ENCODE peak calls at places on chromosomes 13 and 19, in seven cellular contexts. P, F, Z, S, Y, T and L are unnamed samples.

GRCh38 chr13:66224644-66225043 is 1005.5 kb downstream of the PCDH9 start:
- DNase-seq in P (no peak), F (no peak), Z (no peak), S (no peak), Y (no peak), T (no peak), L (no peak)

GRCh38 chr19:13734751-13735150 is 29.6 kb upstream of the MRI1 start:
- DNase-seq in P (no peak), F (no peak), Z (no peak), S (no peak), Y (no peak), T (no peak), L (no peak)

GRCh38 chr13:90623318-90624011 is 724.0 kb upstream of the MIR17HG start:
- DNase-seq in P (no peak), F (no peak), Z (no peak), S (no peak), Y (no peak), T (no peak), L (no peak)

GRCh38 chr13:42071667-42072419 is 23.4 kb downstream of the DGKH start:
- DNase-seq in P (peak), F (no peak), Z (no peak), S (no peak), Y (no peak), T (no peak), L (no peak)

GRCh38 chr13:53276265-53276664 is 247.7 kb downstream of the OLFM4 start:
- DNase-seq in P (no peak), F (no peak), Z (no peak), S (no peak), Y (no peak), T (no peak), L (no peak)

GRCh38 chr19:48477067-48477685 is 8.0 kb downstream of the CYTH2 start:
- DNase-seq in P (no peak), F (no peak), Z (no peak), S (no peak), Y (no peak), T (no peak), L (no peak)

GRCh38 chr13:48393698-48394085 is 19.2 kb downstream of the LPAR6 start:
- DNase-seq in P (no peak), F (no peak), Z (no peak), S (no peak), Y (no peak), T (no peak), L (no peak)

GRCh38 chr13:37944476-37945442 is 75.2 kb upstream of the TRPC4 start:
- DNase-seq in P (no peak), F (no peak), Z (no peak), S (no peak), Y (no peak), T (no peak), L (no peak)

GRCh38 chr13:41061075-41061913 is at the start of gene WBP4:
- DNase-seq in P (peak), F (peak), Z (peak), S (peak), Y (peak), T (peak), L (peak)

GRCh38 chr19:54262066-54262465 is 5.0 kb upstream of the LILRB5 start:
- DNase-seq in P (no peak), F (no peak), Z (no peak), S (peak), Y (no peak), T (no peak), L (no peak)

GRCh38 chr13:27481766-27482165 is 31.4 kb upstream of the MTIF3 start:
- DNase-seq in P (peak), F (no peak), Z (peak), S (peak), Y (no peak), T (no peak), L (no peak)

GRCh38 chr19:40542197-40542859 is 34.3 kb upstream of the SHKBP1 start:
- DNase-seq in P (no peak), F (no peak), Z (no peak), S (peak), Y (no peak), T (no peak), L (no peak)

GRCh38 chr19:4852484-4852883 is 15.0 kb downstream of the PLIN3 start:
- DNase-seq in P (no peak), F (no peak), Z (no peak), S (no peak), Y (no peak), T (no peak), L (no peak)

GRCh38 chr13:19794552-19795143 is 11.9 kb upstream of the PSPC1 start:
- DNase-seq in P (no peak), F (no peak), Z (peak), S (no peak), Y (no peak), T (no peak), L (no peak)

GRCh38 chr19:37466277-37466797 is 907 bp downstream of the ZNF569 start:
- DNase-seq in P (no peak), F (no peak), Z (peak), S (no peak), Y (peak), T (no peak), L (no peak)

GRCh38 chr19:13015361-13016231 is 20.3 kb downstream of the NFIX start:
- DNase-seq in P (no peak), F (peak), Z (peak), S (no peak), Y (no peak), T (no peak), L (no peak)

GRCh38 chr19:12194827-12195500 is 32.1 kb downstream of the ZNF136 start:
- DNase-seq in P (peak), F (no peak), Z (peak), S (peak), Y (no peak), T (peak), L (peak)

GRCh38 chr13:48500652-48501197 is 32.2 kb downstream of the RCBTB2 start:
- DNase-seq in P (peak), F (peak), Z (no peak), S (no peak), Y (no peak), T (no peak), L (peak)

GRCh38 chr13:46831588-46832194 is 34.7 kb upstream of the ESD start:
- DNase-seq in P (peak), F (peak), Z (peak), S (no peak), Y (no peak), T (no peak), L (no peak)

GRCh38 chr19:2332341-2333026 is 4.0 kb downstream of the SPPL2B start:
- DNase-seq in P (no peak), F (peak), Z (no peak), S (no peak), Y (peak), T (no peak), L (peak)

DNA sequence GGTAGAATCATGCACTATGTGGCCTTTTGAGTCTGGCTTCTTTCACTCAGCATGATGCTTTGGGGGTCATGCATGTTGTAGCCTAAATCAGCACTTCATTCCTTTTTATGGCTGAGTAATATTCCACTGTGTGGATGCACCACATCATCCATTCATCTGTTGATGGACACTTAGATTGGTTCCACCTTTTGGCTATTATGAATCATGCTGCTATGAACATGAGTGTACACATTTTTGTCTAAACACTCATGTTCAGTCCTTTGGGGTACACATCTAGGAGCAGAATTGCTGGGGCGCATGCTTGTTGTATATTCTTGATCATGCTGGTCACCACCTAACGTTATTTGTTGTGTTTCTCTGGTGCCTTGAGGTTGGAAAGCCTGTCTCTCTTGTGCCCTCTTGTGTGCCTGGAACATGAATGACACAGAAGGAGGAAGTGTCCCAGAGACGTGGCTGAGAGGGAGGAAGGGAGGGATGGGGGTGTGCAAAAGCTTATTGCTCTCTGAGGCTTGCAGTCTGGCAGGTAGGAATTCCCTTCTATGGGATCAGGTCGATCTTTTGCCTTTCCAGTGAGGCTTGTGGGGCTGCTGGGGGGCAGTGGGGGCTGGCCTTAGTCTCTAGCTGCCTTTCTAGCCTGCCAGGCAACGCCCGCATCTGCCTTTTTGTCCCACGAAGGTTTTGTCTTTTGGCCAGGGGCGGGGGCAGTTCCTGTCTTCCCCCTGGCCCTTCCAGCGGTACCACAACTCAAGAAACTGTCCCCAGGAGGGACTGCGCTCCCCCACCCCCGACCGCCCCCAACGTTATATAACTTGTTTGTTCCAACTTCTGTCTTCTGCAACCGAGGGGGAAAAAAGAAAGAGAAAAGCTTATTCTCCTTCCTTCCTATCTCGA is 7.6 kb downstream of the KLHL26 start:
- DNase-seq in P (no peak), F (no peak), Z (no peak), S (no peak), Y (no peak), T (no peak), L (no peak)
- TF ChIP-seq CTCF in P (no peak), F (peak), Z (no peak), S (no peak), Y (peak), T (peak), L (no peak)

GRCh38 chr19:51294211-51294976 is 17.1 kb upstream of the IGLON5 start:
- DNase-seq in P (no peak), F (no peak), Z (no peak), S (no peak), Y (no peak), T (no peak), L (no peak)
- TF ChIP-seq CTCF in P (no peak), F (no peak), Z (no peak), S (no peak), Y (no peak), T (no peak), L (no peak)

DNA sequence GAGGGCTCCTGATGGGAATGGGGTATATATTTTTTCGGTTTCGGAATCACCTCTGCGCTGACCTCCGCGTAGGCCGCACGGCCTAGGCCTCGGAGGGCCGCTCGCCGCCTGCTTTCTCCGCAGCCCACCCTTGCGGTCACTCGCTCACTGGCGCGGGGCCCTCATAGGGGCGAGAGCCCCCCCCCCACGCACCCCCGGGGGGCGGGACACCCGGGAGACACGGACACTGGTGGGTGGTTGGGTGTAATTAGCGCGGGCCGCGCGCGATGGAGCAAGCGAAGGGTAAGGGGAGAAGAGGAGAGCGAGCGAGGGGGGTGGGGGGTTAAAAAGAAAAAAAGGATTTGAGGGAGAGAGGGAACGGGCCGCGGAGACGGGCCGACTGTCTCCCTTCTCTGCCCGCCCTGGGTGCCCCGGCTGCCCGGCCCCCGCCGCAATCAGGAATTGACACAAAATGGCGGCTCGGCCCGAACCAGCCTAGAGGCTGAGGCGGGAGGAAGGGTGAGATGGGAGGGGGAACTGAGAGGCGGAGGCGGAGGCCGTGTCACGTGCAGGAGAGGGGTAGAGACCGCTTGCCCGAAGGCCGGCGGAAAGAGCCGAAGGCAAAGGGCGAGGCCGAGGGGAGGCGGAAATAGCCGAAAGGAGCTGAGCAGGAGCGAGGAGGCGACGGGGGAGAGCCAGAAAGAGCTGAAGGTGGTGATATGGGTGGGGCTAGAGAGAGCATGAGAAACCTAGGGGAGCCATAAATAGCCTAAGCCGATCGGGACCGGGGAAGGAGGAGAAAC is 721 bp downstream of the ZC3H4 start:
- DNase-seq in P (peak), F (peak), Z (peak), S (peak), Y (peak), T (peak), L (peak)
- TF ChIP-seq CTCF in P (no peak), F (no peak), Z (no peak), S (no peak), Y (no peak), T (no peak), L (no peak)

DNA sequence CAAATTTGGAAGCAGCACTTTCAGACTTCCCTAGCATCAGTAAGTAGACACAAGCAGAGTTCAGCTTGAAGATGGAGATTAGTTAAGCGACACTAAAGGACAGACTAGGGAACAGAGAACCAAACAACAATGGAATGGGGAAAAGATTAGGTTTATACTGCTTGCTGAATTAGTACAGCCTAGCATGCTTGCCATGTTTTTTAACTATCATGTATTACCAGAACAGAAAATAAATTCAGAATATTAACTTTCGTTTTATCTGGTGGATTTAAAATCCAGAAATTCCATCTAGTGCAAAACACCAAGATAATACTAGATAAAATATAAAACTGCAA is 451.5 kb upstream of the SLC10A2 start:
- DNase-seq in P (no peak), F (no peak), Z (no peak), S (no peak), Y (no peak), T (no peak), L (no peak)
- TF ChIP-seq CTCF in P (no peak), F (no peak), Z (no peak), S (no peak), Y (no peak), T (no peak), L (no peak)

DNA sequence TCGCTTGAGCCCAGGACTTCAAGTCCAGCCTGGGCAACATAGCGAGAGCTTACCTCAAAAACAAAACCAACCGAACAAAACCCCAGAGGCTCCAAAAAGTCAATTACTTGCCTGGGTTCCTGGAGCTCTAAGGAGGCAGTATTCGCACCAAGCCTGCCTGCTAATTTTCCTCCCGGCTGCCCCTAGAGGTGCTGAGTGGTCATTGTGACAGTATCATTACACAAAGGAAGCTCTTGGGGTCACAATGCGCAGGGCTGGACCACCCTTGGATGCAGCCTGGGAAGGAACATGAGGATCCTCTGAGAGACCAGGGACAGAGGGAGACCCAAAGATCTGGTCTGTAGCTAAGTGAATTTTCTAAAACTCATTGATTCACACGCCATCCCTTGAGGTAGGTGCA is 8.5 kb upstream of the PEX11G start:
- DNase-seq in P (no peak), F (no peak), Z (peak), S (no peak), Y (no peak), T (no peak), L (peak)
- TF ChIP-seq CTCF in P (peak), F (peak), Z (peak), S (no peak), Y (peak), T (no peak), L (peak)

DNA sequence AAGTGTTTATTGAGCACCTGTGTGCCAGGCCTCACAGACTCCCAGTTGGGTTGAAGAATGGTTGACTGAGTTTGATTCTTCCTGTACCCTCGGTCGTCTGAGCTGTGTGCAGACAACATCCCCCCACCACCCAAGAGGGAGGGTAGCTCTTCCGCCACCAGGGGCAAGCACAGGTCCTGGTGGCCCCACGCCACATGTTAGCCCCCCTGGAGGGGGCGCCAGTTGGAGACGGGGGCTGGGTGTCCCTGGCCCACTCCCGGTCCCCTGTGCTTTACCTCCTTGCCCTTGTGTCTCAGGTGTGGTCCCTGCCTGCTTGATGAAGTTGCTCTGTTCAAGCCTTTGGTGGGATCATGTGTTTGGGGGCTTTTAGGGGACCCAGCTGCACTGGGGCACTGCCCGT is 27.2 kb downstream of the COLGALT1 start:
- DNase-seq in P (no peak), F (no peak), Z (no peak), S (no peak), Y (no peak), T (no peak), L (no peak)
- TF ChIP-seq CTCF in P (no peak), F (no peak), Z (no peak), S (no peak), Y (no peak), T (no peak), L (no peak)

GRCh38 chr13:32021785-32022184 is 9.8 kb upstream of the FRY start:
- DNase-seq in P (no peak), F (no peak), Z (no peak), S (no peak), Y (no peak), T (no peak), L (no peak)
- TF ChIP-seq CTCF in P (no peak), F (no peak), Z (no peak), S (no peak), Y (no peak), T (no peak), L (no peak)

DNA sequence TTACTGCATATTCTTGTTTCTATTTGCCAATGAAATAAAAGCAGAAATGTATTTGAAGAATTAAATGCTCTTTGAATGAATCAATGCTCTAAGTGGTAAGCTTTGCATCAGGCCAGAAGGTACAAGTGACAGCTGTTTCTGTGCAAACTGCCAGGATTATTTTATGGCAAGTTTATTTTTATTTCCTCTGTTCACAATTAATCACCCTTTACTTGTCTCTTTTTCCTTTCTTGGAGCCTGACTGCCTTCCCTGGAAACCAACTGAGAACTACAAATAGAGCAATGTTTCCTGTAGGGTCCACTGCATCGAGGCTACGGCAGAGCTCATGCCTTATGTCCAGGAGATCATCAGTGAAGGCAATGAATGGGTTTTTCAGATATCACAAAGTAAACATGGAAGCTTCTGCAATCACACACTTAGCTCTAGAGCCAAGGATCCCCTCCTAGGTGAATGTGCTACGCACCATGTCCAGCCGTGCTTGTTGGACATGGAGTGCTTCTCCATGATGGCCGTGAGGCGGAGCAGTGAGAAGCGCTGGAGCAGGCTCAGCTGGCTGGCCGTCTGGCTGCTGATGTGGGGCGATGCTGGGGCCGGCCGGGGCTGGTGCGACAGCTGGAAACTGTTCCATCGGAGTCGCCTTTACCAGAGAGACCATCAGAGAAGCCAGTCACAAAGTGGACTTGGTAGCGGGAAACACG is 110.8 kb downstream of the KL start:
- DNase-seq in P (no peak), F (no peak), Z (no peak), S (no peak), Y (no peak), T (no peak), L (no peak)
- TF ChIP-seq CTCF in P (peak), F (no peak), Z (no peak), S (no peak), Y (no peak), T (no peak), L (no peak)

DNA sequence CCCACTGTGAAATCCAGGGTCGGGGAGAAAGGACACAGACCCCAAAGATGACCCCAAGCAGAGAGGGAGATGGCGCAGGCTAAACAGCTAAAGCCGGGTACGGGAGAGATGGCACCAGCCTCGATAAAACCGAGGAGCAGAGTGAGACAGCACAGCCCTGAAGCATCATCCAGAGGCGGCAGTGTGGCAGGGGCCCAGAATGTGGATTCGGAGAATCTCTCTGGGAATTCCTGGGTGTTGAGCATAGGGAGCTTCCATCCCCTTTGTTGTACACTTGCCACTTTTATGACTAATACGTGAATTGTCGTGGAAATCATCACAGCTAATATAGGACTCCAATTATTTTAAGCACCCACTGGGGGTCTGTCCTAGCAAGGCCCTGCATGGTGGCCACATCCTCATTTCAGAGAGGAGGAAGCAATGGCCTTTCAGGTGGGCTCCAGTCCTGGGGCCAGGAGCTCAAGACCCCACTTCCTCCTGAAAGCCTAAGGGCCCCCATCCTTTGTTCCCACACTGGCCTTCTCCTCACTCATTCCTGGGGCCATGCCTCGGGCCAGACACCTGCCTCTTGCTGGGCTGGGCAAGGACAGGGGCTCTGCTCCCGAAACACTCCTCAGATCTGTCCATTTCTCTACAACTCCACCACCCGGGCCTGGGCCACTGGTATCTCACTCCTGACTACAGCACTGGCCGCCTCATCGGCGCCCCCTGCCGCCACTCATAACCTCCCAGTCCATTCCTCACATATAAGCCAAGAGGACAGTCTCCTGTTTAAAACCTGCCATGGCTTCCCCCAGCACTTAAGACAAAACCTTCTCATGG is 29.3 kb upstream of the ATP1A3 start:
- DNase-seq in P (peak), F (no peak), Z (peak), S (no peak), Y (no peak), T (no peak), L (peak)
- TF ChIP-seq CTCF in P (peak), F (peak), Z (peak), S (no peak), Y (peak), T (peak), L (peak)